ENCODE peak calls at places on chromosome 10, in nine cellular contexts. T is natural killer cell, I is WERI-Rb-1, R is fibroblast of pulmonary artery, Y is kidney epithelial cell, G is glutamatergic neuron, M is retinal pigment epithelial cell, J is RWPE1, E is psoas muscle. B is an unnamed sample.

GRCh38 chr10:77392851-77393250 is 244.8 kb downstream of the KCNMA1 start:
- DNase-seq in G (no peak), R (peak; percentile 93), E (peak; percentile 32), T (no peak), Y (peak; percentile 80), I (no peak), J (peak; percentile 97), M (no peak), B (no peak)

GRCh38 chr10:8133146-8133545 is 78.7 kb downstream of the GATA3 start:
- DNase-seq in I (no peak), J (no peak), T (no peak), E (no peak), G (no peak), Y (no peak), R (no peak), M (no peak), B (no peak)

GRCh38 chr10:72719941-72720592 is 28.1 kb downstream of the MCU start:
- DNase-seq in Y (no peak), R (no peak), E (no peak), I (no peak), G (no peak), T (no peak), J (peak; percentile 57), M (no peak), B (no peak)

GRCh38 chr10:113362645-113363091 is 190.2 kb upstream of the HABP2 start:
- DNase-seq in Y (no peak), E (no peak), M (no peak), J (no peak), I (no peak), R (no peak), G (no peak), T (no peak), B (no peak)

GRCh38 chr10:10667466-10667865 is 350.2 kb upstream of the CELF2 start:
- DNase-seq in G (no peak), Y (no peak), I (no peak), T (no peak), J (no peak), E (no peak), R (no peak), M (no peak), B (no peak)

GRCh38 chr10:72375585-72375984 is 20.9 kb upstream of the DNAJB12 start:
- DNase-seq in M (no peak), J (no peak), T (no peak), G (no peak), R (peak; percentile 23), E (no peak), Y (no peak), I (peak; percentile 72), B (no peak)

GRCh38 chr10:804787-805634 is 115.5 kb upstream of the DIP2C start:
- DNase-seq in E (no peak), G (no peak), T (no peak), Y (no peak), R (no peak), J (no peak), M (no peak), I (no peak), B (no peak)

GRCh38 chr10:72261323-72262018 is 12.3 kb upstream of the DDIT4 start:
- DNase-seq in M (no peak), I (no peak), J (no peak), G (peak; percentile 33), R (no peak), Y (no peak), E (no peak), T (peak; percentile 63), B (no peak)

GRCh38 chr10:847868-848267 is 83.6 kb downstream of the LARP4B start:
- DNase-seq in J (no peak), I (no peak), Y (no peak), T (no peak), E (no peak), R (peak; percentile 14), G (no peak), M (no peak), B (no peak)

GRCh38 chr10:128898916-128899195 is 568.2 kb upstream of the MGMT start:
- DNase-seq in R (no peak), T (no peak), J (no peak), Y (no peak), G (no peak), I (no peak), E (no peak), M (no peak), B (no peak)

GRCh38 chr10:70474780-70475179 is 3.8 kb upstream of the PALD1 start:
- DNase-seq in J (no peak), I (peak; percentile 24), R (no peak), T (no peak), E (no peak), M (peak; percentile 44), G (no peak), Y (no peak), B (no peak)

DNA sequence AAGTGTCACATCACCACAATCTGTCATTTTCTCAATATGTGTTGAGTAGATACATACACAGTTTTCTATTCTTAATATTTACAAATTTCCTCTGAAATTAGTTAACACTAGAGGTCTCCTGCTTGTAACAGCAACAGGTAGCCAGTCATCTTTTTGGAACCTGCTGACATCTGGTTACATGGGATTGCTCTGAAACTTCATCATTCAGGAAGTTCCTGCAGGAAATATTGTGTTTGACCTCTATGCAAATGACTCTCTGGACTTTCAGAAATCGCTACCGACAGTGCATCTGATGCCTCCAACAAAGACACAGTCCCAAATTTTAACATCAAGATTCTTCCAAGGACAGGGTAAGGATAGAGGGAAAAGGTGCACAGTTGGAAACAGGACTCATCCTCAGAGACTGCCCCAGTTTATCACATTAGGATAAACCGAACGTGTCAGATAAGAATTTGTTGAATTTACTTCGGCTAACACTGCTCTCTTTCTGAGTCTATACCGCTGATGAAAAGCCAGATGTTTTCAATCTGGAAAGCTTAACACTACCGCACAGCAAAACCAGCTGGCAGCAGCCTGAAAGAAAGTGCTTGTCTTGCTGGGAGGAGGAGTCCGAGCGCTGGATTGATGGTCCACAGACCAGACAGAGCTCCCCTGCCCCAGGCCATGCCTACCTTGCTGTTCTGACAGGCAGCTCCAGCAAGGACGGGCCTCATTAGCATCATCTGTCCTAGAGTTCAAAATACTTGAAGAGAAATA is 633.4 kb downstream of the PARD3 start:
- DNase-seq in I (no peak), M (no peak), J (no peak), T (no peak), Y (no peak), G (no peak), E (no peak), R (peak; percentile 62), B (no peak)
- TF ChIP-seq CTCF in I (no peak), M (no peak), J (no peak), T (no peak), Y (no peak), G (no peak), E (no peak), R (no peak), B (no peak)

DNA sequence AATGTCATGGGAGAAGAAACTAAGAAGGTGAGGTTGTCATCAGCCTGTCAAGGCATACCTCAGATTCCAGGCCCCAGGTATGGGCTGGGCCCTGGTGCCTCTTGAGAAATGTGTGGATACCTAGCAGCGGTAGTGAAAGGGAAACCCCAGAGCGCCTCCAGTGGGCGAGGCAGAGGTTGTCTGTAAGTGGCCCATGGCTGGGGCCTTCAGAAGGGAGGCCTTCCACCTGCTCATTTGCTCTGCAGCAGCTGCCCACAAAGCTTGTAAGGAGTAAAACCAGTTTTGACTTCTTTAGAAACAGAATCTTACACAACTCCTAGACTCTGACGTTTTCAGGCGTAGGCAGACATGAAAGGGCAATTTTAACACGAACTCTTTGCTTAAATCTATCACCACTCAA is 509.9 kb downstream of the PARD3 start:
- DNase-seq in R (no peak), G (peak; percentile 52), M (no peak), I (no peak), T (no peak), E (no peak), Y (no peak), J (peak; percentile 47), B (no peak)
- TF ChIP-seq CTCF in R (no peak), G (no peak), M (no peak), I (no peak), T (no peak), E (no peak), Y (no peak), J (no peak), B (no peak)

GRCh38 chr10:86972613-86973380 is 4.5 kb downstream of the ADIRF start:
- DNase-seq in J (no peak), G (no peak), T (no peak), R (no peak), I (no peak), E (no peak), Y (no peak), M (no peak), B (no peak)

GRCh38 chr10:86970887-86971145 is 2.5 kb downstream of the ADIRF start:
- DNase-seq in Y (no peak), J (no peak), T (no peak), M (no peak), R (no peak), E (no peak), G (no peak), I (no peak), B (no peak)

GRCh38 chr10:86970152-86970886 is 2.0 kb downstream of the ADIRF start:
- DNase-seq in Y (no peak), J (peak; percentile 69), T (no peak), R (no peak), G (peak; percentile 76), M (no peak), E (peak; percentile 85), I (no peak), B (no peak)

GRCh38 chr10:86969421-86970041 is 1.2 kb downstream of the ADIRF start:
- DNase-seq in G (no peak), J (peak; percentile 85), E (peak; percentile 38), M (no peak), Y (no peak), I (no peak), R (no peak), T (no peak), B (no peak)

DNA sequence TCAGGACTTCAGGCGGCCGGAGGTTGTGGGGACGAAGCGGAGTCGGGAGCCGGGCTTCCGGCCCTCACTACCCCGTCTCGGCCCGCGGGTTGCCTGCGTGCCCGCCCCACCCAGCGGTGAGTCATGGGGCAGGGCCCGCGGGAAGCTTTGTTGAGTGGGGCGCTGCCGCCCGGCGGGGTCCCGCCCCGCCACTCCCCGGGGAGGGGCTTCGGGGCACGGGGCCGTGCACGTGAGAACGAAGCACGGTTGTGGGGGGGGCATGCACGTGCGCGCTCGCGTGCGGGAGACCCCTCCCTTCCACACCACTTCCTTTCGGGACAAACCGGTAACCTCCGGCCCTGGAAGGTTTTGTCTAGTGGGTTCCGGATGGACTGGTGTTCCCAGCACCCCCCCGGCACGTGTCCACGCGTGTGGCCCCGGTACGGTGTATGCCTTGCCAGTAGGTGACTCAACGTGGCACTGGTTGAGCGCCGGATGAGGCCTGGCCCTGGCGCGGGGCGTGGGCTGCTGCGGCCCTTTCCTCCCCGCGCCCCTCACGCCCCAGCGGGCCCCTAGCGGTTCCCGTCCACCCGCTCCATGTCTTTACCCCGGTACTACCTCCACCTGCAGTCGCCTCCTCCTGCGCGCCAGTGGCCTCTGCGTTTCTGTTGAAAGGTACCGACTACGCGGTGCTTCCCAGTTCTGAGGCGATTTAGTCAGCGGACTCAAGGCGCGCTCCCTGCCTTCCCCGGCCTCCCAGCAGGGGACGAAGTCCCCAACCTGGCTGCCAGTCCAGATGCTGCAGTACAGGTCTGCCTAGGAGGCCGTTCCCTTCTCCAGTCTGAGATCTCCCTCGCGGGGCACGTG is 3.1 kb downstream of the ADIRF start:
- DNase-seq in T (peak; percentile 85), E (peak; percentile 94), M (no peak), Y (peak; percentile 35), R (peak; percentile 76), J (peak; percentile 94), G (peak; percentile 65), I (no peak), B (peak; percentile 80)
- TF ChIP-seq CTCF in T (no peak), E (peak; percentile 12), M (peak; percentile 30), Y (peak; percentile 17), R (no peak), J (no peak), G (no peak), I (no peak), B (no peak)

GRCh38 chr10:99659031-99659867 is at the start of gene ENTPD7:
- DNase-seq in T (peak; percentile 83), I (peak; percentile 97), M (peak; percentile 88), R (peak; percentile 94), E (peak; percentile 95), J (peak; percentile 99), Y (peak; percentile 90), G (peak; percentile 95), B (peak; percentile 74)
- TF ChIP-seq CTCF in T (no peak), I (no peak), M (no peak), R (no peak), E (peak; percentile 41), J (no peak), Y (peak; percentile 7), G (peak; percentile 68), B (no peak)